ENCODE peak calls at places on chromosome 9, in eight cellular contexts. One of them, this sample, is unnamed.

GRCh38 chr9:93107151-93107824 is 11.3 kb downstream of the CARD19 start:
- DNase-seq in mesendoderm: no peak
- DNase-seq in NCI-H1694: no peak
- DNase-seq in choroid plexus epithelial cell: no peak
- DNase-seq in occipital lobe: no peak
- DNase-seq in amniotic stem cell: no peak
- DNase-seq in foreskin fibroblast: no peak
- DNase-seq in cardiac fibroblast: no peak
- DNase-seq in this sample: no peak

GRCh38 chr9:37908698-37909186 is 4.8 kb upstream of the SLC25A51 start:
- DNase-seq in mesendoderm: no peak
- DNase-seq in NCI-H1694: no peak
- DNase-seq in choroid plexus epithelial cell: peak
- DNase-seq in occipital lobe: no peak
- DNase-seq in amniotic stem cell: no peak
- DNase-seq in foreskin fibroblast: peak
- DNase-seq in cardiac fibroblast: peak
- DNase-seq in this sample: no peak

GRCh38 chr9:5336683-5337082 is 3.0 kb downstream of the RLN1 start:
- DNase-seq in mesendoderm: no peak
- DNase-seq in NCI-H1694: no peak
- DNase-seq in choroid plexus epithelial cell: no peak
- DNase-seq in occipital lobe: no peak
- DNase-seq in amniotic stem cell: no peak
- DNase-seq in foreskin fibroblast: no peak
- DNase-seq in cardiac fibroblast: no peak
- DNase-seq in this sample: no peak

GRCh38 chr9:110850401-110851135 is 182.0 kb downstream of the MUSK start:
- DNase-seq in mesendoderm: no peak
- DNase-seq in NCI-H1694: no peak
- DNase-seq in choroid plexus epithelial cell: no peak
- DNase-seq in occipital lobe: no peak
- DNase-seq in amniotic stem cell: no peak
- DNase-seq in foreskin fibroblast: no peak
- DNase-seq in cardiac fibroblast: no peak
- DNase-seq in this sample: no peak

GRCh38 chr9:108521063-108521462 is 334.7 kb downstream of the ACTL7B start:
- DNase-seq in mesendoderm: no peak
- DNase-seq in NCI-H1694: no peak
- DNase-seq in choroid plexus epithelial cell: peak
- DNase-seq in occipital lobe: no peak
- DNase-seq in amniotic stem cell: no peak
- DNase-seq in foreskin fibroblast: peak
- DNase-seq in cardiac fibroblast: peak
- DNase-seq in this sample: no peak

GRCh38 chr9:92183449-92183848 is 68.2 kb upstream of the SPTLC1 start:
- DNase-seq in mesendoderm: no peak
- DNase-seq in NCI-H1694: no peak
- DNase-seq in choroid plexus epithelial cell: no peak
- DNase-seq in occipital lobe: no peak
- DNase-seq in amniotic stem cell: no peak
- DNase-seq in foreskin fibroblast: no peak
- DNase-seq in cardiac fibroblast: no peak
- DNase-seq in this sample: no peak

GRCh38 chr9:121902483-121903135 is 190.5 kb downstream of the TTLL11 start:
- DNase-seq in mesendoderm: no peak
- DNase-seq in NCI-H1694: no peak
- DNase-seq in choroid plexus epithelial cell: peak
- DNase-seq in occipital lobe: no peak
- DNase-seq in amniotic stem cell: peak
- DNase-seq in foreskin fibroblast: peak
- DNase-seq in cardiac fibroblast: peak
- DNase-seq in this sample: peak

GRCh38 chr9:117435630-117436261 is 20.9 kb upstream of the ASTN2 start:
- DNase-seq in mesendoderm: no peak
- DNase-seq in NCI-H1694: no peak
- DNase-seq in choroid plexus epithelial cell: no peak
- DNase-seq in occipital lobe: no peak
- DNase-seq in amniotic stem cell: no peak
- DNase-seq in foreskin fibroblast: no peak
- DNase-seq in cardiac fibroblast: no peak
- DNase-seq in this sample: no peak

GRCh38 chr9:105593145-105593544 is 35.2 kb downstream of the FKTN start:
- DNase-seq in mesendoderm: no peak
- DNase-seq in NCI-H1694: no peak
- DNase-seq in choroid plexus epithelial cell: no peak
- DNase-seq in occipital lobe: no peak
- DNase-seq in amniotic stem cell: no peak
- DNase-seq in foreskin fibroblast: no peak
- DNase-seq in cardiac fibroblast: no peak
- DNase-seq in this sample: no peak

GRCh38 chr9:93308158-93308602 is 124.2 kb downstream of the WNK2 start:
- DNase-seq in mesendoderm: no peak
- DNase-seq in NCI-H1694: no peak
- DNase-seq in choroid plexus epithelial cell: no peak
- DNase-seq in occipital lobe: no peak
- DNase-seq in amniotic stem cell: no peak
- DNase-seq in foreskin fibroblast: no peak
- DNase-seq in cardiac fibroblast: no peak
- DNase-seq in this sample: no peak

GRCh38 chr9:60546406-60546805 is 367.8 kb upstream of the SPATA31A5 start:
- DNase-seq in mesendoderm: no peak
- DNase-seq in NCI-H1694: no peak
- DNase-seq in choroid plexus epithelial cell: no peak
- DNase-seq in occipital lobe: no peak
- DNase-seq in amniotic stem cell: no peak
- DNase-seq in foreskin fibroblast: no peak
- DNase-seq in cardiac fibroblast: no peak
- DNase-seq in this sample: no peak

GRCh38 chr9:5500441-5501235 is 9.7 kb upstream of the PDCD1LG2 start:
- DNase-seq in mesendoderm: no peak
- DNase-seq in NCI-H1694: no peak
- DNase-seq in choroid plexus epithelial cell: peak
- DNase-seq in occipital lobe: no peak
- DNase-seq in amniotic stem cell: no peak
- DNase-seq in foreskin fibroblast: no peak
- DNase-seq in cardiac fibroblast: peak
- DNase-seq in this sample: no peak

GRCh38 chr9:9950813-9951212 is 662.0 kb downstream of the PTPRD start:
- DNase-seq in mesendoderm: no peak
- DNase-seq in NCI-H1694: no peak
- DNase-seq in choroid plexus epithelial cell: peak
- DNase-seq in occipital lobe: no peak
- DNase-seq in amniotic stem cell: no peak
- DNase-seq in foreskin fibroblast: no peak
- DNase-seq in cardiac fibroblast: no peak
- DNase-seq in this sample: no peak

GRCh38 chr9:133087429-133088145 is 25.8 kb downstream of the CEL start:
- DNase-seq in mesendoderm: no peak
- DNase-seq in NCI-H1694: no peak
- DNase-seq in choroid plexus epithelial cell: no peak
- DNase-seq in occipital lobe: no peak
- DNase-seq in amniotic stem cell: no peak
- DNase-seq in foreskin fibroblast: no peak
- DNase-seq in cardiac fibroblast: no peak
- DNase-seq in this sample: no peak

GRCh38 chr9:928363-929042 is 48.0 kb upstream of the DMRT3 start:
- DNase-seq in mesendoderm: peak
- DNase-seq in NCI-H1694: no peak
- DNase-seq in choroid plexus epithelial cell: no peak
- DNase-seq in occipital lobe: no peak
- DNase-seq in amniotic stem cell: no peak
- DNase-seq in foreskin fibroblast: no peak
- DNase-seq in cardiac fibroblast: no peak
- DNase-seq in this sample: no peak

GRCh38 chr9:98899399-98900056 is 44.2 kb upstream of the COL15A1 start:
- DNase-seq in mesendoderm: no peak
- DNase-seq in NCI-H1694: no peak
- DNase-seq in choroid plexus epithelial cell: peak
- DNase-seq in occipital lobe: no peak
- DNase-seq in amniotic stem cell: peak
- DNase-seq in foreskin fibroblast: peak
- DNase-seq in cardiac fibroblast: peak
- DNase-seq in this sample: peak

GRCh38 chr9:121322737-121323448 is 47.2 kb downstream of the STOM start:
- DNase-seq in mesendoderm: no peak
- DNase-seq in NCI-H1694: no peak
- DNase-seq in choroid plexus epithelial cell: peak
- DNase-seq in occipital lobe: no peak
- DNase-seq in amniotic stem cell: no peak
- DNase-seq in foreskin fibroblast: no peak
- DNase-seq in cardiac fibroblast: no peak
- DNase-seq in this sample: no peak

GRCh38 chr9:130309689-130310455 is 44.3 kb downstream of the HMCN2 start:
- DNase-seq in mesendoderm: no peak
- DNase-seq in NCI-H1694: no peak
- DNase-seq in choroid plexus epithelial cell: no peak
- DNase-seq in occipital lobe: no peak
- DNase-seq in amniotic stem cell: no peak
- DNase-seq in foreskin fibroblast: no peak
- DNase-seq in cardiac fibroblast: no peak
- DNase-seq in this sample: no peak

GRCh38 chr9:89497978-89498844 is at the start of gene SEMA4D:
- DNase-seq in mesendoderm: peak
- DNase-seq in NCI-H1694: peak
- DNase-seq in choroid plexus epithelial cell: peak
- DNase-seq in occipital lobe: peak
- DNase-seq in amniotic stem cell: no peak
- DNase-seq in foreskin fibroblast: peak
- DNase-seq in cardiac fibroblast: peak
- DNase-seq in this sample: peak

GRCh38 chr9:93646640-93647178 is 70.3 kb downstream of the PHF2 start:
- DNase-seq in mesendoderm: no peak
- DNase-seq in NCI-H1694: no peak
- DNase-seq in choroid plexus epithelial cell: no peak
- DNase-seq in occipital lobe: no peak
- DNase-seq in amniotic stem cell: no peak
- DNase-seq in foreskin fibroblast: no peak
- DNase-seq in cardiac fibroblast: no peak
- DNase-seq in this sample: no peak

GRCh38 chr9:112581469-112582176 is 95.0 kb downstream of the KIAA1958 start:
- DNase-seq in mesendoderm: peak
- DNase-seq in NCI-H1694: no peak
- DNase-seq in choroid plexus epithelial cell: no peak
- DNase-seq in occipital lobe: no peak
- DNase-seq in amniotic stem cell: no peak
- DNase-seq in foreskin fibroblast: no peak
- DNase-seq in cardiac fibroblast: no peak
- DNase-seq in this sample: no peak

GRCh38 chr9:3777137-3777536 is 251.3 kb upstream of the RFX3 start:
- DNase-seq in mesendoderm: no peak
- DNase-seq in NCI-H1694: no peak
- DNase-seq in choroid plexus epithelial cell: no peak
- DNase-seq in occipital lobe: no peak
- DNase-seq in amniotic stem cell: no peak
- DNase-seq in foreskin fibroblast: no peak
- DNase-seq in cardiac fibroblast: no peak
- DNase-seq in this sample: no peak

GRCh38 chr9:12813960-12814876 is 39.4 kb downstream of the LURAP1L start:
- DNase-seq in mesendoderm: peak
- DNase-seq in NCI-H1694: peak
- DNase-seq in choroid plexus epithelial cell: peak
- DNase-seq in occipital lobe: peak
- DNase-seq in amniotic stem cell: peak
- DNase-seq in foreskin fibroblast: peak
- DNase-seq in cardiac fibroblast: peak
- DNase-seq in this sample: peak

GRCh38 chr9:130701059-130702022 is 7.8 kb downstream of the EXOSC2 start:
- DNase-seq in mesendoderm: peak
- DNase-seq in NCI-H1694: peak
- DNase-seq in choroid plexus epithelial cell: peak
- DNase-seq in occipital lobe: peak
- DNase-seq in amniotic stem cell: peak
- DNase-seq in foreskin fibroblast: peak
- DNase-seq in cardiac fibroblast: peak
- DNase-seq in this sample: peak

GRCh38 chr9:98516205-98516896 is 192.4 kb downstream of the GABBR2 start:
- DNase-seq in mesendoderm: no peak
- DNase-seq in NCI-H1694: no peak
- DNase-seq in choroid plexus epithelial cell: no peak
- DNase-seq in occipital lobe: no peak
- DNase-seq in amniotic stem cell: no peak
- DNase-seq in foreskin fibroblast: no peak
- DNase-seq in cardiac fibroblast: no peak
- DNase-seq in this sample: no peak

GRCh38 chr9:137311971-137312851 is 10.1 kb upstream of the NRARP start:
- DNase-seq in mesendoderm: no peak
- DNase-seq in NCI-H1694: no peak
- DNase-seq in choroid plexus epithelial cell: no peak
- DNase-seq in occipital lobe: no peak
- DNase-seq in amniotic stem cell: no peak
- DNase-seq in foreskin fibroblast: no peak
- DNase-seq in cardiac fibroblast: no peak
- DNase-seq in this sample: no peak

GRCh38 chr9:136081826-136082495 is 13.1 kb downstream of the NACC2 start:
- DNase-seq in mesendoderm: no peak
- DNase-seq in NCI-H1694: no peak
- DNase-seq in choroid plexus epithelial cell: no peak
- DNase-seq in occipital lobe: no peak
- DNase-seq in amniotic stem cell: no peak
- DNase-seq in foreskin fibroblast: no peak
- DNase-seq in cardiac fibroblast: no peak
- DNase-seq in this sample: no peak

GRCh38 chr9:86355814-86356213 is 1.6 kb upstream of the TUT7 start:
- DNase-seq in mesendoderm: no peak
- DNase-seq in NCI-H1694: no peak
- DNase-seq in choroid plexus epithelial cell: no peak
- DNase-seq in occipital lobe: no peak
- DNase-seq in amniotic stem cell: no peak
- DNase-seq in foreskin fibroblast: no peak
- DNase-seq in cardiac fibroblast: no peak
- DNase-seq in this sample: no peak

GRCh38 chr9:17291766-17292165 is 156.9 kb downstream of the CNTLN start:
- DNase-seq in mesendoderm: no peak
- DNase-seq in NCI-H1694: no peak
- DNase-seq in choroid plexus epithelial cell: peak
- DNase-seq in occipital lobe: no peak
- DNase-seq in amniotic stem cell: no peak
- DNase-seq in foreskin fibroblast: peak
- DNase-seq in cardiac fibroblast: no peak
- DNase-seq in this sample: no peak

This sample was measured in HFF-Myc.